ENCODE peak calls at places on chromosomes 3 and 15, in seven cellular contexts. D is endodermal cell, R is ascending aorta, W is glutamatergic neuron, I is neural crest cell, F is NB4, O is adrenal gland. C is an unnamed sample.

GRCh38 chr15:77702211-77702957 is 69.7 kb upstream of the LINGO1 start:
- DNase-seq in I (peak), W (no peak), O (no peak), D (peak), F (peak), R (no peak), C (peak)

GRCh38 chr15:70424937-70425411 is 327.3 kb upstream of the TLE3 start:
- DNase-seq in D (no peak), I (no peak), F (peak), R (no peak), O (no peak), W (no peak), C (no peak)

GRCh38 chr3:126005951-126006350 is 37.0 kb downstream of the ROPN1B start:
- DNase-seq in I (no peak), W (no peak), R (no peak), O (no peak), F (no peak), D (no peak), C (no peak)

GRCh38 chr3:192514081-192514753 is 213.1 kb downstream of the FGF12 start:
- DNase-seq in I (peak), R (no peak), W (peak), D (peak), F (peak), O (peak), C (peak)

GRCh38 chr3:160040181-160040580 is 51.5 kb downstream of the IL12A start:
- DNase-seq in F (no peak), O (no peak), I (no peak), W (no peak), R (no peak), D (no peak), C (no peak)

GRCh38 chr3:105527949-105528348 is 161.2 kb downstream of the ALCAM start:
- DNase-seq in O (no peak), F (no peak), W (no peak), D (no peak), I (no peak), R (no peak), C (no peak)

GRCh38 chr15:74746389-74746788 is 2.3 kb upstream of the CYP1A2 start:
- DNase-seq in F (no peak), D (no peak), R (no peak), W (no peak), I (no peak), O (no peak), C (no peak)

GRCh38 chr3:128800241-128801187 is 74.5 kb downstream of the RAB7A start:
- DNase-seq in O (no peak), W (no peak), R (no peak), I (no peak), D (no peak), F (no peak), C (no peak)

GRCh38 chr15:25179673-25180511 is 225.1 kb downstream of the SNRPN start:
- DNase-seq in F (no peak), O (peak), R (no peak), D (peak), I (no peak), W (peak), C (peak)

GRCh38 chr3:129577356-129577755 is 29.1 kb downstream of the PLXND1 start:
- DNase-seq in O (peak), R (peak), D (no peak), F (peak), I (no peak), W (peak), C (no peak)

GRCh38 chr3:183591881-183592521 is 36.5 kb upstream of the KLHL6 start:
- DNase-seq in R (no peak), F (peak), I (no peak), O (no peak), D (peak), W (no peak), C (no peak)

GRCh38 chr3:30437172-30437571 is 169.2 kb upstream of the TGFBR2 start:
- DNase-seq in D (peak), O (peak), I (no peak), R (peak), F (peak), W (no peak), C (no peak)
- TF ChIP-seq CTCF in D (peak), O (no peak), I (no peak), R (peak), F (no peak), W (no peak), C (no peak)

DNA sequence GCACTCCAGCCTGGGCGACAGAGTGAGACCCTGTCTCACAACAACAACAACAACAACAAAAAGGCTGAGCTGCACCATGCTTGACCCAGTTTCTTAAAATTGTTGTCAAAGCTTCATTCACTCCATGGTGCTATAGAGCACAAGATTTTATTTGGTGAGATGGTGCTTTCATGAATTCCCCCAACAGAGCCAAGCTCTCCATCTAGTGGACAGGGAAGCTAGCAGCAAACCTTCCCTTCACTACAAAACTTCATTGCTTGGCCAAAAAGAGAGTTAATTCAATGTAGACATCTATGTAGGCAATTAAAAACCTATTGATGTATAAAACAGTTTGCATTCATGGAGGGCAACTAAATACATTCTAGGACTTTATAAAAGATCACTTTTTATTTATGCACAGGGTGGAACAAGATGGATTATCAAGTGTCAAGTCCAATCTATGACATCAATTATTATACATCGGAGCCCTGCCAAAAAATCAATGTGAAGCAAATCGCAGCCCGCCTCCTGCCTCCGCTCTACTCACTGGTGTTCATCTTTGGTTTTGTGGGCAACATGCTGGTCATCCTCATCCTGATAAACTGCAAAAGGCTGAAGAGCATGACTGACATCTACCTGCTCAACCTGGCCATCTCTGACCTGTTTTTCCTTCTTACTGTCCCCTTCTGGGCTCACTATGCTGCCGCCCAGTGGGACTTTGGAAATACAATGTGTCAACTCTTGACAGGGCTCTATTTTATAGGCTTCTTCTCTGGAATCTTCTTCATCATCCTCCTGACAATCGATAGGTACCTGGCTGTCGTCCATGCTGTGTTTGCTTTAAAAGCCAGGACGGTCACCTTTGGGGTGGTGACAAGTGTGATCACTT is 2.0 kb downstream of the CCR5 start:
- DNase-seq in F (peak), I (no peak), D (peak), W (no peak), R (no peak), O (no peak), C (no peak)
- TF ChIP-seq CTCF in F (peak), I (peak), D (peak), W (no peak), R (peak), O (peak), C (peak)

GRCh38 chr3:174859109-174859735 is at the start of gene NAALADL2:
- DNase-seq in I (no peak), F (no peak), O (no peak), R (no peak), W (no peak), D (no peak), C (no peak)

GRCh38 chr3:174859756-174860155 is 622 bp downstream of the NAALADL2 start:
- DNase-seq in F (no peak), R (no peak), I (no peak), D (no peak), O (no peak), W (no peak), C (no peak)

GRCh38 chr3:174863488-174863887 is 4.4 kb downstream of the NAALADL2 start:
- DNase-seq in W (no peak), F (no peak), D (no peak), R (no peak), I (no peak), O (no peak), C (no peak)

GRCh38 chr3:174862666-174863065 is 3.5 kb downstream of the NAALADL2 start:
- DNase-seq in W (no peak), F (no peak), D (no peak), I (no peak), O (no peak), R (no peak), C (no peak)

DNA sequence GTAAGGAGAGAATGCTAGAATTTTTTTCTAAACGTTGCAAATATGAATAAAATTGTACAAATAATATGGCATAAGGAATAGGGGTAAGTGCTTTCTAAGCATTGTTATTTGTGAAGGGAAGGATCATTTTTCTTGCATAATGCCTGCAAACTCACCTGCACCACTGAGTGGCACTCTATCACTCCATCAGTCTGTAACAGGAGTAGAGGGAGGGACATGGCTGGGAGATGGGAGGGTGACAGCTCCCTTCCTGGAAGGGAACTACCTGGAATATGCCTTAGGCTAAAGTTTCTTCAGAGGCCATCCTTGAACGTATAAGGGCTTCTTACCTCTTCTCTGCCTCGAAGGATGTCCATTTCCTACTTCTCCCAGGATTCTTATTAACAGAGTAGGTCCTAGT is 3.0 kb downstream of the NAALADL2 start:
- DNase-seq in D (peak), O (no peak), W (peak), F (peak), I (no peak), R (no peak), C (no peak)
- TF ChIP-seq CTCF in D (peak), O (no peak), W (no peak), F (no peak), I (no peak), R (no peak), C (peak)

GRCh38 chr3:139675327-139675726 is 2.4 kb downstream of the NMNAT3 start:
- DNase-seq in R (no peak), O (no peak), I (no peak), D (peak), W (no peak), F (no peak), C (no peak)
- TF ChIP-seq CTCF in R (no peak), O (no peak), I (no peak), D (no peak), W (no peak), F (no peak), C (no peak)

GRCh38 chr15:81813215-81813614 is 232.6 kb downstream of the MEX3B start:
- DNase-seq in D (peak), I (no peak), O (no peak), W (no peak), R (no peak), F (no peak), C (no peak)
- TF ChIP-seq CTCF in D (peak), I (peak), O (no peak), W (no peak), R (no peak), F (no peak), C (peak)

DNA sequence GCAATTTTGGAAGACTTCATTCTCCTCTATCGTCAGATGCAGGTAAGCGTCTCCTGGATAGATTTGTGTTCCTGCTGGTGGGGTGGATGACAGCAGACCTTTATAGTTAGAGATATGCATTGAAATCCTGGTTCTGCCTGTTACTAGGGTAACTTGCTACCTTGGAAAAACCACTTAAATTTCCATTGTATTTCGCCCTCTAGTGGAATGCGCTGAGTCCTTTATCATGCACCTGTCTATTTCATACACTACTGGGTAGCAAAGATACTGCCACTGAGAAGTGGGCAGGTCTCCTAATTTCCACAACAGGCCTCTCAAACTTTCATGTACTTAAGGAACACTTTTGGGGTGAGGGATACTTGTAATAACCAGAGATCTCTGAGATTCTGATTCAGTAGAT is 209.5 kb upstream of the SUCLG2 start:
- DNase-seq in I (no peak), D (peak), W (no peak), R (no peak), O (no peak), F (peak), C (no peak)
- TF ChIP-seq CTCF in I (peak), D (peak), W (peak), R (no peak), O (no peak), F (peak), C (peak)

C was measured in progenitor cell of endocrine pancreas.